ENCODE peak calls at places on chromosomes 2 and 18, in eight cellular contexts. M, R, G, A, O, N, C and I are unnamed samples.
A peak's percentile ranks its signal among the peaks of the same experiment; 100 is the strongest.

GRCh38 chr2:84906108-84906899 is 848 bp downstream of the TMSB10 start:
- DNase-seq in G (no peak), N (no peak), A (no peak), O (peak; percentile 55), C (peak; percentile 65), M (no peak), R (no peak), I (peak; percentile 66)

GRCh38 chr2:148021059-148021985 is at the start of gene MBD5:
- DNase-seq in M (peak; percentile 71), R (peak; percentile 45), G (peak; percentile 45), C (peak; percentile 26), A (no peak), O (peak; percentile 70), N (peak; percentile 70), I (peak; percentile 75)

GRCh38 chr2:178306351-178307073 is 112.2 kb downstream of the OSBPL6 start:
- DNase-seq in A (peak; percentile 67), G (peak; percentile 31), C (peak; percentile 47), O (peak; percentile 68), M (peak; percentile 33), R (no peak), N (peak; percentile 51), I (peak; percentile 82)

GRCh38 chr2:214492152-214492551 is 81.3 kb downstream of the VWC2L start:
- DNase-seq in O (no peak), M (no peak), G (peak; percentile 9), A (no peak), R (no peak), C (no peak), N (no peak), I (no peak)

GRCh38 chr2:17298453-17298852 is 219.8 kb downstream of the RAD51AP2 start:
- DNase-seq in O (peak; percentile 40), N (no peak), M (no peak), C (no peak), G (no peak), R (peak; percentile 46), A (no peak), I (no peak)

GRCh38 chr2:129767987-129768386 is 211.5 kb upstream of the RAB6C start:
- DNase-seq in M (no peak), O (no peak), A (no peak), R (no peak), C (no peak), G (no peak), N (no peak), I (no peak)

GRCh38 chr18:77736817-77737216 is 487.2 kb downstream of the GALR1 start:
- DNase-seq in O (no peak), C (no peak), N (no peak), G (no peak), A (no peak), R (no peak), M (no peak), I (no peak)

GRCh38 chr2:231379266-231380215 is 16.0 kb upstream of the B3GNT7 start:
- DNase-seq in A (peak; percentile 82), N (no peak), M (no peak), C (no peak), R (no peak), G (no peak), O (no peak), I (no peak)

GRCh38 chr2:130726614-130727180 is 2.2 kb upstream of the GPR148 start:
- DNase-seq in A (no peak), C (no peak), N (no peak), R (no peak), O (no peak), G (no peak), M (no peak), I (no peak)

GRCh38 chr2:239644016-239644415 is 243.2 kb upstream of the HDAC4 start:
- DNase-seq in A (peak; percentile 8), C (no peak), R (no peak), O (peak; percentile 61), M (no peak), N (peak; percentile 7), G (no peak), I (no peak)

GRCh38 chr2:54083021-54083420 is 32.4 kb upstream of the ACYP2 start:
- DNase-seq in C (no peak), G (no peak), A (no peak), M (no peak), O (no peak), N (no peak), R (no peak), I (no peak)

GRCh38 chr18:68960355-68960754 is 162.5 kb downstream of the CCDC102B start:
- DNase-seq in C (no peak), G (no peak), O (no peak), R (no peak), A (no peak), M (no peak), N (peak; percentile 22), I (no peak)

GRCh38 chr2:153986488-153987229 is 114.9 kb downstream of the GALNT13 start:
- DNase-seq in M (no peak), N (no peak), C (no peak), O (peak; percentile 27), R (peak; percentile 11), A (peak; percentile 70), G (no peak), I (no peak)

GRCh38 chr2:212484563-212485080 is 54.0 kb downstream of the ERBB4 start:
- DNase-seq in M (no peak), O (peak; percentile 31), A (no peak), G (no peak), R (peak; percentile 43), C (no peak), N (no peak), I (no peak)

GRCh38 chr2:67895171-67895941 is 167.4 kb downstream of the C1D start:
- DNase-seq in N (no peak), R (no peak), C (no peak), A (peak; percentile 46), O (no peak), G (no peak), M (no peak), I (peak; percentile 55)

GRCh38 chr2:14746133-14746532 is 113.6 kb downstream of the LRATD1 start:
- DNase-seq in G (no peak), M (no peak), C (no peak), A (no peak), O (no peak), N (no peak), R (no peak), I (no peak)

GRCh38 chr2:141323571-141323970 is 807.2 kb downstream of the LRP1B start:
- DNase-seq in M (no peak), C (no peak), A (no peak), G (no peak), N (no peak), R (no peak), O (no peak), I (no peak)

GRCh38 chr2:9212661-9213411 is 6.2 kb downstream of the ASAP2 start:
- DNase-seq in M (no peak), C (no peak), G (no peak), O (peak; percentile 44), A (no peak), R (no peak), N (no peak), I (no peak)

GRCh38 chr2:9213477-9214051 is 7.0 kb downstream of the ASAP2 start:
- DNase-seq in M (no peak), A (no peak), N (no peak), O (no peak), C (no peak), R (no peak), G (no peak), I (no peak)

GRCh38 chr2:9212010-9212638 is 5.5 kb downstream of the ASAP2 start:
- DNase-seq in M (no peak), G (no peak), A (peak; percentile 48), N (no peak), C (no peak), O (peak; percentile 39), R (no peak), I (no peak)

GRCh38 chr2:9215680-9216079 is 9.1 kb downstream of the ASAP2 start:
- DNase-seq in N (no peak), R (no peak), G (no peak), M (no peak), A (no peak), C (no peak), O (no peak), I (no peak)

GRCh38 chr2:9214866-9215265 is 8.3 kb downstream of the ASAP2 start:
- DNase-seq in O (no peak), N (no peak), C (no peak), R (no peak), G (no peak), A (no peak), M (no peak), I (no peak)
- H4K20me1 ChIP-seq in O (no peaks in the 10 kb centered on the region), N (no peaks in the 10 kb centered on the region), C (peaks cover 99% of the 10 kb centered on the region), R (peaks cover 74% of the 10 kb centered on the region), G (peaks cover 3% of the 10 kb centered on the region), A (peaks cover 26% of the 10 kb centered on the region), M (no peaks in the 10 kb centered on the region), I (no peaks in the 10 kb centered on the region)

GRCh38 chr2:207117668-207118067 is 48.1 kb downstream of the KLF7 start:
- DNase-seq in G (no peak), O (no peak), M (no peak), N (no peak), A (no peak), R (no peak), C (peak; percentile 21), I (no peak)
- H4K20me1 ChIP-seq in G (no peaks in the 10 kb centered on the region), O (peaks cover 14% of the 10 kb centered on the region), M (no peaks in the 10 kb centered on the region), N (no peaks in the 10 kb centered on the region), A (no peaks in the 10 kb centered on the region), R (peaks cover 98% of the 10 kb centered on the region), C (peaks cover 98% of the 10 kb centered on the region), I (no peaks in the 10 kb centered on the region)

GRCh38 chr2:101710036-101710689 is 12.7 kb downstream of the MAP4K4 start:
- DNase-seq in R (no peak), N (peak; percentile 24), O (no peak), A (peak; percentile 60), G (no peak), M (no peak), C (no peak), I (no peak)
- H4K20me1 ChIP-seq in R (peaks cover 77% of the 10 kb centered on the region), N (no peaks in the 10 kb centered on the region), O (peaks cover 24% of the 10 kb centered on the region), A (peaks cover 63% of the 10 kb centered on the region), G (no peaks in the 10 kb centered on the region), M (peaks cover 6% of the 10 kb centered on the region), C (peaks cover 93% of the 10 kb centered on the region), I (no peaks in the 10 kb centered on the region)

GRCh38 chr2:235543126-235543750 is 49.4 kb downstream of the AGAP1 start:
- DNase-seq in O (peak; percentile 77), C (no peak), R (peak; percentile 28), G (no peak), N (no peak), A (peak; percentile 74), M (no peak), I (no peak)

GRCh38 chr2:235543851-235544686 is 50.2 kb downstream of the AGAP1 start:
- DNase-seq in N (no peak), G (no peak), A (peak; percentile 31), O (no peak), R (no peak), C (no peak), M (no peak), I (no peak)

GRCh38 chr2:235545369-235546150 is 51.7 kb downstream of the AGAP1 start:
- DNase-seq in M (no peak), N (no peak), O (no peak), A (no peak), R (no peak), G (no peak), C (no peak), I (no peak)

GRCh38 chr2:235546151-235546435 is 52.2 kb downstream of the AGAP1 start:
- DNase-seq in N (no peak), R (no peak), A (no peak), G (no peak), O (no peak), M (no peak), C (no peak), I (no peak)

DNA sequence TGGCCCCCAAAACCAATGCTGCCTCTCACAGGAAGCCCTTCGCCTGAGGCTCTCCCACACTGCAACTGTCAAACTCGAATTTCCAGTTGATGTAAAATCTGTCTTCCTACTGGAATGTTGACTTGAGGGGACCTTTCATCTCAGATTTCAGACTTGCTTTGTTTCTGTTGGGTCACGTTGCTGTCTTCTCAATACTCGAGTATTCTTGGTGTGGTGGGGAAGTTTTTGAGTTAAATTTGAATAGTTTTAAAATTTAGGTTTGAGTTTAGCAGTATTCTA is 50.8 kb downstream of the AGAP1 start:
- DNase-seq in N (no peak), O (no peak), R (no peak), A (peak; percentile 82), M (no peak), C (no peak), G (no peak), I (no peak)
- H4K20me1 ChIP-seq in N (peaks cover 3% of the 10 kb centered on the region), O (peaks cover 7% of the 10 kb centered on the region), R (peaks cover 81% of the 10 kb centered on the region), A (peaks cover 5% of the 10 kb centered on the region), M (no peaks in the 10 kb centered on the region), C (peaks cover 56% of the 10 kb centered on the region), G (no peaks in the 10 kb centered on the region), I (no peaks in the 10 kb centered on the region)